ENCODE peak calls at places on chromosomes 16 and 17, in seven cellular contexts. S is astrocyte, C is SK-N-SH, A is GM23248, L is fibroblast of lung, D is PC-3, M is HCT116. N is an unnamed sample.

GRCh38 chr17:49315974-49316570 is 46.0 kb downstream of the ZNF652 start:
- DNase-seq in S (no peak), C (no peak), A (peak; percentile 55), L (peak; percentile 23), D (peak; percentile 60), M (no peak), N (no peak)

GRCh38 chr17:11278186-11278983 is 37.4 kb downstream of the SHISA6 start:
- DNase-seq in S (no peak), C (no peak), A (no peak), L (no peak), D (no peak), M (no peak), N (no peak)

GRCh38 chr17:75317671-75318070 is 28.4 kb upstream of the SLC25A19 start:
- DNase-seq in S (no peak), C (no peak), A (no peak), L (no peak), D (no peak), M (no peak), N (no peak)

GRCh38 chr16:16042076-16042475 is 92.7 kb downstream of the ABCC1 start:
- DNase-seq in S (peak; percentile 88), C (peak; percentile 71), A (peak; percentile 37), L (peak; percentile 91), D (no peak), M (no peak), N (no peak)

GRCh38 chr17:34154916-34155730 is 100.0 kb upstream of the CCL2 start:
- DNase-seq in S (no peak), C (peak; percentile 21), A (no peak), L (no peak), D (no peak), M (no peak), N (no peak)

GRCh38 chr16:84572096-84572495 is 45.8 kb downstream of the COTL1 start:
- DNase-seq in S (no peak), C (no peak), A (no peak), L (no peak), D (no peak), M (no peak), N (no peak)

GRCh38 chr16:9033125-9033830 is 58.2 kb upstream of the HAPSTR1 start:
- DNase-seq in S (peak; percentile 44), C (peak; percentile 57), A (peak; percentile 81), L (peak; percentile 69), D (peak; percentile 69), M (peak; percentile 74), N (peak; percentile 37)

GRCh38 chr16:88957887-88958577 is 19.0 kb downstream of the CBFA2T3 start:
- DNase-seq in S (no peak), C (no peak), A (no peak), L (no peak), D (no peak), M (no peak), N (no peak)

DNA sequence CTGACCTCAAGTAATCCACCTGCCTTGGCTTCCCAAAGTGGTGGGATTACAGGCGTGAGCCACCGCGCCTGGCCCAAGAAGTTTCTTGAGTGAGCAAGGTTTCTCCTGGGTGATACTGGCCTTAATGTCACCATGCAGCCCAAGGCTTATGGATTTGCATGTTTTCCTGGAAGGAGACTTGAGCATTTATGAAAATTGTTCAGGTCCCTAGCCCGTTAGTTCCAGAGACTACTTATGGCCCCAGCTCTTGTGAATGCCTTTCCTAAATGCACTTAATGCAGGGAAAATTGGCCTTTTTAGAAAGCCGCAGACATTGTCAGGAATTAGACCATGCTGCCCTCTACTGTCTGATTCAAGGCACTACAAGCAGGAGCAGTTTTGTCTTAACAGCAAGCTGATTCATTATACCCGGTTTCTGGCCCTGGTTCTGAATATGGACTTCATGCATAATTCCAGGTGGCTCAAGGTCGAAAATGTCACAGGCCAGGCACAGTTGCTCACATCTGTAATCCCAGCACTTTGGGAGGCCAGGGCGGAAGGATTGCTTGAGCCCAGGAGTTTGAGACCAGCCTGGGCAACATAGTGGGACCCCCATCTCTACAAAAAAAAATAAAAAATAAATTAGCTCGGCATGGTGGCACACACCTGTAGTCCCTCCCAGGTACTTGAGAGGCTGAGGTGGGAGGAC is 91.3 kb downstream of the SNX29 start:
- DNase-seq in S (peak; percentile 56), C (peak; percentile 74), A (peak; percentile 85), L (peak; percentile 68), D (peak; percentile 74), M (peak; percentile 65), N (peak; percentile 50)
- H3K4me2 ChIP-seq in S (no peak overlapping the region), C (no peak overlapping the region), A (no peak overlapping the region), L (no peak overlapping the region), D (no peak overlapping the region), M (no peak overlapping the region), N (no peak overlapping the region)

GRCh38 chr16:81645925-81646324 is 133.2 kb upstream of the PLCG2 start:
- DNase-seq in S (no peak), C (no peak), A (no peak), L (no peak), D (no peak), M (no peak), N (no peak)
- H3K4me2 ChIP-seq in S (peak overlapping the region; percentile 75), C (peak overlapping the region; percentile 62), A (no peak overlapping the region), L (no peak overlapping the region), D (peak overlapping the region; percentile 54), M (no peak overlapping the region), N (peak overlapping the region; percentile 58)

GRCh38 chr17:81821147-81821546 is 11.9 kb downstream of the MCRIP1 start:
- DNase-seq in S (no peak), C (no peak), A (no peak), L (no peak), D (no peak), M (no peak), N (no peak)

GRCh38 chr17:81821603-81822311 is 11.3 kb downstream of the MCRIP1 start:
- DNase-seq in S (no peak), C (peak; percentile 82), A (peak; percentile 84), L (peak; percentile 14), D (peak; percentile 69), M (peak; percentile 40), N (peak; percentile 54)

GRCh38 chr17:81823800-81824550 is 9.1 kb downstream of the MCRIP1 start:
- DNase-seq in S (no peak), C (no peak), A (no peak), L (no peak), D (no peak), M (no peak), N (no peak)

GRCh38 chr17:81822996-81823799 is 9.9 kb downstream of the MCRIP1 start:
- DNase-seq in S (no peak), C (no peak), A (no peak), L (no peak), D (no peak), M (no peak), N (no peak)

GRCh38 chr17:81822312-81822637 is 10.8 kb downstream of the MCRIP1 start:
- DNase-seq in S (no peak), C (no peak), A (no peak), L (no peak), D (no peak), M (no peak), N (no peak)
- H3K4me2 ChIP-seq in S (no peak overlapping the region), C (no peak overlapping the region), A (no peak overlapping the region), L (no peak overlapping the region), D (no peak overlapping the region), M (peak overlapping the region; percentile 61), N (peak overlapping the region; percentile 69)

DNA sequence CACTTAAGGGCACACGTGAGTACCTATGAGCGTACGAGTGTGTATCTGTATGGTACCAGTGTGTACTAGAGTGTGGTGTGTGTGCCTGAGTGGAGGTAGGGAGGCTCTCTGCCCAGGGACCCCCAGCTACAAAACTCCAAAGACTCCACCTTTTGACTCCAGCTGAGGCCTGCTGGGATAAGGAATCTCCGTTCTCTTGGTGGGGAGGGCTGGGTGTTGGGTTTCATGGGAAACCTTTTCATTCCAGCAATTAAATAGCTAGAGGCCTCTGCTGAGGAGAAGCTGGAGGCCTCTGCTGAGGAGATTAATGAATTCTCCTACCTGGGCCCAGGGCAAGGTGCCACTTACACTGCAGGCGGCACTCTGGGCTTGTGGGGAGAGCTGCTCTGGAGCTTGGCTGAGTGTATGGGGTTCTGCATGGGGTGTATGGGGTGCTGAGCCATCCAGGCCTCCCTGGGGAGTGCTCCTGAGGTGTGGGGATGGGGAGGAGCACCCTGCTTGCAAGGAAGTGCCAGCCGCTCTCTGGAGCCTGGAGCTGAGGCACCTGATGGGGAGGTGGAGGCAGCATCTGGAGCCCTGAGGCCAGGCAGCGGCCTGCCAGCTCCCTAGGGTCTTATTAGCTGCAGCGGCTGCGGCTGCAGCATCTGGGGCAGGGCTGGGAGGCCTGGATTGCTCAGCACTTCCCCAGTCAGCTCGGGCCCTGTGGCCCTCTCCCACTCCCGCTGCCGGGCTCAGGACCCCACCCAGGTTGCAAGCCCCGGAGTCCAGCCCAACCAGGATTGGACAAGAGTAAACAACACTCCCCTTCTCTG is 4.6 kb downstream of the ANKRD13B start:
- DNase-seq in S (no peak), C (no peak), A (no peak), L (no peak), D (no peak), M (no peak), N (no peak)
- H3K4me2 ChIP-seq in S (no peak overlapping the region), C (no peak overlapping the region), A (no peak overlapping the region), L (no peak overlapping the region), D (no peak overlapping the region), M (no peak overlapping the region), N (no peak overlapping the region)

N was measured in mammary epithelial cell.